ENCODE peak calls at places on chromosomes 1 and 21, in seven cellular contexts. One of them, this sample, is unnamed. For H3K36me3, the result is how much of the 10 kb centered on the place peaks cover.

GRCh38 chr1:94614980-94615379 is 73.4 kb upstream of the F3 start:
- DNase-seq in CD8-positive, alpha-beta T cell: no peak
- DNase-seq in tibial nerve: no peak
- DNase-seq in PC-3: no peak
- DNase-seq in astrocyte: no peak
- DNase-seq in colonic mucosa: peak
- DNase-seq in stomach: peak
- DNase-seq in this sample: no peak

GRCh38 chr1:155019377-155020245 is 14.0 kb downstream of the DCST2 start:
- DNase-seq in CD8-positive, alpha-beta T cell: no peak
- DNase-seq in tibial nerve: no peak
- DNase-seq in PC-3: no peak
- DNase-seq in astrocyte: no peak
- DNase-seq in colonic mucosa: no peak
- DNase-seq in stomach: no peak
- DNase-seq in this sample: no peak

GRCh38 chr1:13699510-13699909 is 478 bp upstream of the PRDM2 start:
- DNase-seq in CD8-positive, alpha-beta T cell: no peak
- DNase-seq in tibial nerve: no peak
- DNase-seq in PC-3: peak
- DNase-seq in astrocyte: peak
- DNase-seq in colonic mucosa: peak
- DNase-seq in stomach: no peak
- DNase-seq in this sample: no peak

GRCh38 chr21:42073140-42074099 is 2.3 kb downstream of the UMODL1 start:
- DNase-seq in CD8-positive, alpha-beta T cell: no peak
- DNase-seq in tibial nerve: no peak
- DNase-seq in PC-3: peak
- DNase-seq in astrocyte: no peak
- DNase-seq in colonic mucosa: no peak
- DNase-seq in stomach: no peak
- DNase-seq in this sample: peak

GRCh38 chr1:78911956-78912880 is 94.3 kb downstream of the ADGRL4 start:
- DNase-seq in CD8-positive, alpha-beta T cell: no peak
- DNase-seq in tibial nerve: no peak
- DNase-seq in PC-3: no peak
- DNase-seq in astrocyte: no peak
- DNase-seq in colonic mucosa: no peak
- DNase-seq in stomach: no peak
- DNase-seq in this sample: peak

GRCh38 chr1:184632415-184633175 is 122.1 kb downstream of the EDEM3 start:
- DNase-seq in CD8-positive, alpha-beta T cell: no peak
- DNase-seq in tibial nerve: no peak
- DNase-seq in PC-3: peak
- DNase-seq in astrocyte: no peak
- DNase-seq in colonic mucosa: no peak
- DNase-seq in stomach: peak
- DNase-seq in this sample: peak

GRCh38 chr1:151579436-151580225 is 32.2 kb upstream of the SNX27 start:
- DNase-seq in CD8-positive, alpha-beta T cell: no peak
- DNase-seq in tibial nerve: no peak
- DNase-seq in PC-3: peak
- DNase-seq in astrocyte: peak
- DNase-seq in colonic mucosa: no peak
- DNase-seq in stomach: no peak
- DNase-seq in this sample: peak

GRCh38 chr1:56433056-56433577 is 146.2 kb downstream of the PLPP3 start:
- DNase-seq in CD8-positive, alpha-beta T cell: no peak
- DNase-seq in tibial nerve: no peak
- DNase-seq in PC-3: no peak
- DNase-seq in astrocyte: no peak
- DNase-seq in colonic mucosa: no peak
- DNase-seq in stomach: no peak
- DNase-seq in this sample: no peak

GRCh38 chr1:93552751-93553455 is 105.0 kb downstream of the FNBP1L start:
- DNase-seq in CD8-positive, alpha-beta T cell: no peak
- DNase-seq in tibial nerve: no peak
- DNase-seq in PC-3: no peak
- DNase-seq in astrocyte: peak
- DNase-seq in colonic mucosa: peak
- DNase-seq in stomach: no peak
- DNase-seq in this sample: peak

GRCh38 chr1:153790282-153790995 is 15.2 kb downstream of the SLC27A3 start:
- DNase-seq in CD8-positive, alpha-beta T cell: no peak
- DNase-seq in tibial nerve: peak
- DNase-seq in PC-3: no peak
- DNase-seq in astrocyte: peak
- DNase-seq in colonic mucosa: peak
- DNase-seq in stomach: peak
- DNase-seq in this sample: no peak

GRCh38 chr1:227748496-227749182 is 13.4 kb downstream of the SNAP47 start:
- DNase-seq in CD8-positive, alpha-beta T cell: no peak
- DNase-seq in tibial nerve: no peak
- DNase-seq in PC-3: no peak
- DNase-seq in astrocyte: no peak
- DNase-seq in colonic mucosa: no peak
- DNase-seq in stomach: no peak
- DNase-seq in this sample: no peak

GRCh38 chr1:211610779-211611556 is 32.0 kb upstream of the SLC30A1 start:
- DNase-seq in CD8-positive, alpha-beta T cell: no peak
- DNase-seq in tibial nerve: no peak
- DNase-seq in PC-3: no peak
- DNase-seq in astrocyte: peak
- DNase-seq in colonic mucosa: no peak
- DNase-seq in stomach: no peak
- DNase-seq in this sample: no peak

GRCh38 chr1:64875101-64875500 is 91.2 kb downstream of the JAK1 start:
- DNase-seq in CD8-positive, alpha-beta T cell: no peak
- DNase-seq in tibial nerve: no peak
- DNase-seq in PC-3: no peak
- DNase-seq in astrocyte: no peak
- DNase-seq in colonic mucosa: no peak
- DNase-seq in stomach: no peak
- DNase-seq in this sample: no peak

GRCh38 chr1:185581961-185582725 is 152.0 kb upstream of the HMCN1 start:
- DNase-seq in CD8-positive, alpha-beta T cell: no peak
- DNase-seq in tibial nerve: no peak
- DNase-seq in PC-3: peak
- DNase-seq in astrocyte: peak
- DNase-seq in colonic mucosa: no peak
- DNase-seq in stomach: no peak
- DNase-seq in this sample: peak

GRCh38 chr1:227999056-227999930 is 7.5 kb upstream of the WNT3A start:
- DNase-seq in CD8-positive, alpha-beta T cell: peak
- DNase-seq in tibial nerve: no peak
- DNase-seq in PC-3: peak
- DNase-seq in astrocyte: peak
- DNase-seq in colonic mucosa: peak
- DNase-seq in stomach: peak
- DNase-seq in this sample: peak

DNA sequence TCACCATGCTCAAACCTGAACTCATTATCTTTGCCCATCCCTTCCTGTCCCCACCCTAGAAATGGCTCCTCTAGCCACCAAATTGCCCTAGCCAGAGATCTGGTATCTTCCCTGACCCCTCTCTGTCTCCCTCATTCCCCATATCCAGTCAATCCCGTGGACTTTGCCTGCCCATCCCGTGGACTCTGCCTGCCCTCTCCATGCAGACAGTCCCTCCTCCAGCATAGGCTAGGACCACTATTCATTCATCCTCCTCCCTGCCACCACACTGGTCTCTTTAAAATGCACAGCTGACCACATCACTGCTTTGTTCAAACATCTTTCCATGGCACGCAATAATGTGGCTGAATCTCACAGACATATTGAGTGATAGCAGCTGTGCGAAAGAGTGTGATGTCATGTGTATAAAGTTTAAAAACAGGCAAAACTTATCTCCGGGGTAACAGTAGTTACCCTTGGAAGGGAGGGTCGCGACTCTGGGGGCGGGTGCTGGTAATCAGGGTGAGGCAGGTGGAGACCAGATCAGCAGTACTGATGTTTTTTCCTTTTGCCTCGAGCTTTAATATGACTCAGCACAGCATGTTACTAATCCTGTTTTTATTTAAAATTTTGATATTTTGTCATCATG is 4.8 kb upstream of the SLC2A1 start:
- DNase-seq in CD8-positive, alpha-beta T cell: no peak
- DNase-seq in tibial nerve: no peak
- DNase-seq in PC-3: peak
- DNase-seq in astrocyte: peak
- DNase-seq in colonic mucosa: no peak
- DNase-seq in stomach: no peak
- DNase-seq in this sample: peak
- H3K4me3 ChIP-seq in CD8-positive, alpha-beta T cell: no peak
- H3K4me3 ChIP-seq in tibial nerve: no peak
- H3K4me3 ChIP-seq in PC-3: no peak
- H3K4me3 ChIP-seq in astrocyte: no peak
- H3K4me3 ChIP-seq in colonic mucosa: no peak
- H3K4me3 ChIP-seq in stomach: no peak
- H3K4me3 ChIP-seq in this sample: no peak

DNA sequence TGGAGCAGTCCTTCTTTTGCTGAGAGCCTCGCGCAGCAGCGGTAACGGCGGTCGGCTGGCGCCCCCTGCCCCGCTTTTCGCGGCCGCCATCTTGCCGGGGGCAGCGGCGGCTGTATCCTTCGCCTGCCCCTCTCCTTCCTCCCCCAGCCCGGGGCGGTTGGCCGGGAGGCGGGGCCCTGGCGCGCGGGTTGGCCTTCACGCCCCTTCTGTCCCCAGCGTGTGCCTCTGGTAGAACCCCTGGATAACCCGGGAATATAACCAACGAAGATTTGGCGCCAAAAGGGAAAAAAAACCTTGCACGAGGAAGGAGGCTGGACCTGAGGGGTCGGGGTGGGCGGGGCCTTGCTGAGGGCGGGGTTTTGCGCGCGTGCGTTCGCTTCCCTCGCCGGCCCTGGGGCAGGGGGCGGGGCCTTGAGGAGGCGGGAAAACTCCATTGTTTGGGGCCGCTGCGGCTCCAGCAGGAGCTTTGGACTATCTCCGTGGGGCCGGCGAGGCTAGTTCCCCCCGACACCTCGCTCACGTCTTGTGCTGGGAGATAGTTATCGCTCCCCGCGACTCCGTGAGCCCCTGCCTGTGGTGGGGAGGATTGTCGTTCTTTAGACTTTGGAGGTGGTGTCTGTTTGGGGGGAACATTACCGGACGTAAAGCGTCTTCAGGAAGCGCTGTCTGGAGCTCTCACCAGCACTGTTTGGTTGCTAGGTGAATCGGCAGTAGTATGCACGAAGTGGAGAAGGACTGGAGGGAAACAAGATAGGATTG is 689 bp downstream of the NASP start:
- DNase-seq in CD8-positive, alpha-beta T cell: peak
- DNase-seq in tibial nerve: peak
- DNase-seq in PC-3: peak
- DNase-seq in astrocyte: peak
- DNase-seq in colonic mucosa: peak
- DNase-seq in stomach: peak
- DNase-seq in this sample: peak
- TF ChIP-seq CTCF in CD8-positive, alpha-beta T cell: no peak
- TF ChIP-seq CTCF in tibial nerve: no peak
- TF ChIP-seq CTCF in PC-3: no peak
- TF ChIP-seq CTCF in astrocyte: no peak
- TF ChIP-seq CTCF in colonic mucosa: no peak
- TF ChIP-seq CTCF in stomach: no peak
- TF ChIP-seq CTCF in this sample: peak

GRCh38 chr1:198860371-198860770 is 221.5 kb downstream of the PTPRC start:
- DNase-seq in CD8-positive, alpha-beta T cell: no peak
- DNase-seq in tibial nerve: no peak
- DNase-seq in PC-3: no peak
- DNase-seq in astrocyte: no peak
- DNase-seq in colonic mucosa: no peak
- DNase-seq in stomach: no peak
- DNase-seq in this sample: no peak

GRCh38 chr1:198858026-198858425 is 219.2 kb downstream of the PTPRC start:
- DNase-seq in CD8-positive, alpha-beta T cell: no peak
- DNase-seq in tibial nerve: no peak
- DNase-seq in PC-3: peak
- DNase-seq in astrocyte: no peak
- DNase-seq in colonic mucosa: no peak
- DNase-seq in stomach: no peak
- DNase-seq in this sample: no peak

DNA sequence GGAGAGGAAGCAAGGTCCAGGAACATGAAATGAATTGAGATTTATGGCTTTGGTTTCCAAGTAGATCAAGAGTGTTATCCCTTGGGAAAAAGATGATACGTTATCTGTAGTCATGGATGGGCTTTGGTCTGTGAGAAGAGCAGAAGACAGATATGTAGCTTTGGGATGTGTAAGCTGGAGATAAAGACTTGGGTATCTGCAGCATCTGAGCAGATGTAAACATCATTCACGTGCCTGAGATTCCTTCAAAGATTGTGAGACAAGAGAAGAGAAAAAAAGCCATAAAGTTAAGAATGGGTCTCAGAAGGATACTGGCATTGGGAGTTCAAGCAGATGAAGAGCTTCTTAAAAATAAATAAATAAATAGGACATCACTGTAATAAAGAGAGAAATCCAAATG is 217.8 kb downstream of the PTPRC start:
- DNase-seq in CD8-positive, alpha-beta T cell: no peak
- DNase-seq in tibial nerve: no peak
- DNase-seq in PC-3: no peak
- DNase-seq in astrocyte: no peak
- DNase-seq in colonic mucosa: no peak
- DNase-seq in stomach: no peak
- DNase-seq in this sample: no peak
- H3K36me3 ChIP-seq in CD8-positive, alpha-beta T cell: under half
- H3K36me3 ChIP-seq in tibial nerve: under half
- H3K36me3 ChIP-seq in PC-3: under half
- H3K36me3 ChIP-seq in astrocyte: under half
- H3K36me3 ChIP-seq in colonic mucosa: under half
- H3K36me3 ChIP-seq in stomach: under half
- H3K36me3 ChIP-seq in this sample: under half

DNA sequence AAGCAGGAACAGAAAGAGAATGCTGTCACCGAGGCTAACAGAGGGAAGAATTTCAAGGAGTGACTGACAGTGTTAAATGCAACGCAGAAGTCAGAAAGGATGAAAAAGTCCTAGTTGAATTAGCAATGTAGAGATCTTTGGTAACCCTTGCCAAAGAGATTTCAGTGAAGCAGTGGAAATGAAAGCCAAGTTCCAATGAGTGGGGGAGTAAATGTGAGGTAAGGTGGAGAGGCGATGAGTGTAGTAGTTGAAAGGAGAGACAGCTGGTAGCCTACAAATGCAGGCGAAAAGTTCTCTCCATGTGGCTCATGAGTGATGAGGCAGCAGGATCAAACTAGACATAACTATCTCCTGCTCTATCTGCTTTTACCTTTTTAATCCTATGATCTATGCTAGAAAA is 74.6 kb upstream of the IPO9 start:
- DNase-seq in CD8-positive, alpha-beta T cell: no peak
- DNase-seq in tibial nerve: no peak
- DNase-seq in PC-3: no peak
- DNase-seq in astrocyte: peak
- DNase-seq in colonic mucosa: no peak
- DNase-seq in stomach: no peak
- DNase-seq in this sample: no peak
- H3K4me3 ChIP-seq in CD8-positive, alpha-beta T cell: no peak
- H3K4me3 ChIP-seq in tibial nerve: no peak
- H3K4me3 ChIP-seq in PC-3: no peak
- H3K4me3 ChIP-seq in astrocyte: no peak
- H3K4me3 ChIP-seq in colonic mucosa: no peak
- H3K4me3 ChIP-seq in stomach: no peak
- H3K4me3 ChIP-seq in this sample: no peak

This sample was measured in bronchial epithelial cell.